ENCODE peak calls at places on chromosome 2, in nine cellular contexts. Z is tibial artery; P is stimulated activated CD4-positive, alpha-beta T cell treated with anti-CD3 and anti-CD28 coated beads, Interleukin-2, amount 100 ng/mL, for 48 hours; C is activated T-cell treated with anti-CD3 and anti-CD28 coated beads for 1 hour; T is NCI-H1694 treated with DMSO at 0.1 percent for 48 hours; D is effector CD8-positive, alpha-beta T cell; H is choroid plexus epithelial cell; S is amniotic stem cell; R is GM19239. K is an unnamed sample.

GRCh38 chr2:182593394-182593707 is 122.7 kb upstream of the DNAJC10 start:
- DNase-seq in Z (no peak), P (no peak), C (no peak), T (no peak), D (no peak), H (peak; percentile 62), S (peak; percentile 70), R (no peak), K (no peak)

GRCh38 chr2:241814571-241815476 is 5.8 kb downstream of the NEU4 start:
- DNase-seq in Z (no peak), P (no peak), C (no peak), T (no peak), D (no peak), H (no peak), S (no peak), R (no peak), K (no peak)

GRCh38 chr2:119367472-119368099 is 809 bp downstream of the DBI start:
- DNase-seq in Z (peak; percentile 34), P (peak; percentile 20), C (peak; percentile 5), T (no peak), D (peak; percentile 18), H (peak; percentile 12), S (no peak), R (peak; percentile 43), K (no peak)

GRCh38 chr2:205937193-205937592 is 148.8 kb downstream of the INO80D start:
- DNase-seq in Z (no peak), P (no peak), C (no peak), T (no peak), D (no peak), H (no peak), S (no peak), R (no peak), K (no peak)

GRCh38 chr2:85015653-85016360 is 44.8 kb downstream of the KCMF1 start:
- DNase-seq in Z (no peak), P (no peak), C (no peak), T (no peak), D (no peak), H (peak; percentile 29), S (no peak), R (no peak), K (no peak)

GRCh38 chr2:239035361-239035814 is 187.5 kb downstream of the TWIST2 start:
- DNase-seq in Z (no peak), P (peak; percentile 70), C (peak; percentile 66), T (no peak), D (peak; percentile 55), H (peak; percentile 13), S (no peak), R (peak; percentile 85), K (no peak)

GRCh38 chr2:27640722-27641245 is 11.9 kb downstream of the GPN1 start:
- DNase-seq in Z (no peak), P (no peak), C (no peak), T (no peak), D (no peak), H (no peak), S (no peak), R (no peak), K (no peak)

GRCh38 chr2:213001285-213001910 is 150.0 kb downstream of the IKZF2 start:
- DNase-seq in Z (no peak), P (no peak), C (no peak), T (peak; percentile 8), D (no peak), H (no peak), S (no peak), R (no peak), K (no peak)

GRCh38 chr2:172088245-172089004 is 3.1 kb downstream of the DLX1 start:
- DNase-seq in Z (no peak), P (no peak), C (no peak), T (no peak), D (no peak), H (no peak), S (no peak), R (no peak), K (no peak)

GRCh38 chr2:118049140-118050128 is 35.6 kb upstream of the CCDC93 start:
- DNase-seq in Z (no peak), P (no peak), C (no peak), T (no peak), D (no peak), H (no peak), S (no peak), R (no peak), K (no peak)

GRCh38 chr2:189569295-189569925 is 11.2 kb downstream of the SLC40A1 start:
- DNase-seq in Z (no peak), P (no peak), C (no peak), T (no peak), D (no peak), H (peak; percentile 87), S (no peak), R (no peak), K (no peak)

GRCh38 chr2:47664817-47665216 is 118.1 kb upstream of the MSH6 start:
- DNase-seq in Z (no peak), P (no peak), C (no peak), T (no peak), D (no peak), H (no peak), S (no peak), R (no peak), K (no peak)

GRCh38 chr2:157492189-157492773 is 48.4 kb upstream of the CYTIP start:
- DNase-seq in Z (peak; percentile 51), P (peak; percentile 60), C (peak; percentile 51), T (peak; percentile 90), D (peak; percentile 35), H (peak; percentile 82), S (peak; percentile 30), R (peak; percentile 40), K (peak; percentile 33)

K was measured in iPS DF 6.9.